ENCODE peak calls at places on chromosomes 7 and 10, in nine cellular contexts. B is esophagus squamous epithelium, K is left lung, P is foreskin fibroblast, F is fibroblast of lung, E is A673, Z is Caco-2, A is tibial nerve, Q is body of pancreas. C is an unnamed sample.

GRCh38 chr10:100008142-100008522 is 1.6 kb downstream of the DNMBP start:
- DNase-seq in B (no peak), K (no peak), P (peak; percentile 56), F (peak; percentile 91), E (no peak), Z (no peak), A (no peak), Q (no peak), C (no peak)

GRCh38 chr7:98934267-98934666 is 55.9 kb downstream of the TRRAP start:
- DNase-seq in B (no peak), K (no peak), P (no peak), F (no peak), E (no peak), Z (no peak), A (no peak), Q (no peak), C (no peak)

GRCh38 chr7:19178595-19178994 is 33.4 kb upstream of the FERD3L start:
- DNase-seq in B (no peak), K (no peak), P (no peak), F (no peak), E (no peak), Z (no peak), A (no peak), Q (no peak), C (no peak)

GRCh38 chr10:102578782-102579181 is 65.5 kb upstream of the TRIM8 start:
- DNase-seq in B (no peak), K (no peak), P (no peak), F (no peak), E (no peak), Z (no peak), A (no peak), Q (no peak), C (no peak)

GRCh38 chr7:92778972-92779371 is 57.4 kb downstream of the CDK6 start:
- DNase-seq in B (no peak), K (no peak), P (peak; percentile 78), F (peak; percentile 87), E (no peak), Z (no peak), A (peak; percentile 93), Q (peak; percentile 28), C (no peak)

GRCh38 chr10:75043256-75044121 is 68.0 kb upstream of the SAMD8 start:
- DNase-seq in B (no peak), K (peak; percentile 84), P (no peak), F (no peak), E (no peak), Z (no peak), A (no peak), Q (no peak), C (no peak)

GRCh38 chr7:37349979-37350590 is 98.6 kb downstream of the ELMO1 start:
- DNase-seq in B (no peak), K (no peak), P (no peak), F (no peak), E (no peak), Z (no peak), A (no peak), Q (no peak), C (no peak)

GRCh38 chr7:100726998-100727761 is 6.2 kb upstream of the ZAN start:
- DNase-seq in B (no peak), K (no peak), P (peak; percentile 81), F (peak; percentile 75), E (no peak), Z (no peak), A (no peak), Q (no peak), C (peak; percentile 32)

GRCh38 chr7:22597845-22598244 is 97.9 kb upstream of the STEAP1B start:
- DNase-seq in B (no peak), K (no peak), P (peak; percentile 81), F (peak; percentile 90), E (no peak), Z (no peak), A (no peak), Q (no peak), C (no peak)

GRCh38 chr7:100190059-100190711 is 12.5 kb downstream of the STAG3 start:
- DNase-seq in B (no peak), K (no peak), P (peak; percentile 21), F (peak; percentile 73), E (peak; percentile 69), Z (peak; percentile 49), A (no peak), Q (no peak), C (peak; percentile 41)

GRCh38 chr7:130369110-130369711 is 11.1 kb upstream of the CPA1 start:
- DNase-seq in B (no peak), K (no peak), P (peak; percentile 93), F (peak; percentile 75), E (no peak), Z (peak; percentile 58), A (no peak), Q (peak; percentile 48), C (peak; percentile 69)

GRCh38 chr10:35659456-35659855 is 17.4 kb upstream of the FZD8 start:
- DNase-seq in B (no peak), K (no peak), P (no peak), F (no peak), E (no peak), Z (no peak), A (no peak), Q (no peak), C (no peak)

GRCh38 chr7:115603416-115603815 is 427.1 kb downstream of the TFEC start:
- DNase-seq in B (no peak), K (peak; percentile 41), P (no peak), F (no peak), E (peak; percentile 19), Z (peak; percentile 14), A (no peak), Q (no peak), C (no peak)

GRCh38 chr10:132011027-132011426 is 29.3 kb upstream of the BNIP3 start:
- DNase-seq in B (no peak), K (no peak), P (no peak), F (no peak), E (no peak), Z (no peak), A (no peak), Q (peak; percentile 88), C (no peak)

GRCh38 chr10:96991313-96991841 is 159.3 kb downstream of the LCOR start:
- DNase-seq in B (no peak), K (no peak), P (peak; percentile 56), F (peak; percentile 75), E (no peak), Z (no peak), A (no peak), Q (no peak), C (no peak)

DNA sequence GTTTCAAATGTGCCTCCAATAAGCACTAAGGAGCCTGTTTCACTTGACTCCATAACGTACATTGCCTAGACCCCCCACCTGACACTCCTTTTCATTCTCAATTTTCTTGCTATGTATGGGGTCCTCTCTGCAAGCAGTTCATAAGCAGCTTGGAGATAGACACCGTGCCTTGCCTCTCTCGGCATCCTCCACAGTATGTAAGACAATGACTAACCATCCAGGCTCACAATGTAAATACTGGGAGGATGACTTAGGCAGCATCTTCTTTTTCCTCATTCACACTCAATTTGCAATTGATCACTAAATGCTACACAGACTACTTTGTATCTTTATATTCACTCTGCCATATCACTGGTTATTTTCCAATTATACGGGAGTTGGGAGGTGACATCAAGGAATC is 22.8 kb upstream of the CABCOCO1 start:
- DNase-seq in B (no peak), K (no peak), P (no peak), F (no peak), E (no peak), Z (no peak), A (no peak), Q (no peak), C (no peak)
- H3K4me3 ChIP-seq in B (no peak overlapping the region), K (no peak overlapping the region), P (no peak overlapping the region), F (no peak overlapping the region), E (no peak overlapping the region), Z (no peak overlapping the region), A (no peak overlapping the region), Q (no peak overlapping the region), C (no peak overlapping the region)

GRCh38 chr10:69088801-69089501 is 1.0 kb downstream of the SRGN start:
- DNase-seq in B (no peak), K (no peak), P (no peak), F (peak; percentile 72), E (no peak), Z (no peak), A (no peak), Q (no peak), C (no peak)
- H3K4me3 ChIP-seq in B (peak overlapping the region; percentile 42), K (peak overlapping the region; percentile 28), P (no peak overlapping the region), F (peak overlapping the region; percentile 84), E (no peak overlapping the region), Z (no peak overlapping the region), A (peak overlapping the region; percentile 50), Q (no peak overlapping the region), C (no peak overlapping the region)

DNA sequence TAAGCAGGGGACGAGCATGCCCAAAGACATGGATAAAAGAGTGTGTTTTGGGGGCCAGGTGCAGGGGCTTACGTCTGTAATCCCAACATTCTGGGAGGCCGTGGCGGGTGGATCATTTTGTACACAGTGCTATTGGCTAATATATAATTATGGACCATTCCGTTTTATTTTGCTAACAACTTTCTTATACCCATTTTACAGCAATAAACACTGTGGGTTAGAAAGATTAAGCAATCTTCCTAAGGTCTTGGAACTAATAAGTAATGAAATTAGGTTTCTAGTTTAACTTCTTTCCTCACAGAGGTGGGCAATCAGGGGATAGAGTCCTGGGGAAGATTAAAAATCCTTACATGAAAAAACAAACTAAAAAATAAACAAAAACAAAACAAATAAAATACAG is 3.4 kb downstream of the GGCT start:
- DNase-seq in B (no peak), K (no peak), P (no peak), F (no peak), E (no peak), Z (no peak), A (no peak), Q (no peak), C (no peak)
- H3K4me3 ChIP-seq in B (no peak overlapping the region), K (no peak overlapping the region), P (no peak overlapping the region), F (no peak overlapping the region), E (no peak overlapping the region), Z (no peak overlapping the region), A (no peak overlapping the region), Q (no peak overlapping the region), C (no peak overlapping the region)

GRCh38 chr10:79244841-79245504 is 102.3 kb upstream of the PPIF start:
- DNase-seq in B (no peak), K (peak; percentile 60), P (no peak), F (no peak), E (no peak), Z (no peak), A (no peak), Q (no peak), C (no peak)

GRCh38 chr10:79246606-79247275 is 100.5 kb upstream of the PPIF start:
- DNase-seq in B (no peak), K (peak; percentile 80), P (no peak), F (peak; percentile 67), E (no peak), Z (no peak), A (peak; percentile 45), Q (peak; percentile 49), C (no peak)

GRCh38 chr10:79245539-79246208 is 101.6 kb upstream of the PPIF start:
- DNase-seq in B (no peak), K (no peak), P (no peak), F (no peak), E (no peak), Z (no peak), A (no peak), Q (no peak), C (no peak)

GRCh38 chr10:79247373-79248137 is 99.7 kb upstream of the PPIF start:
- DNase-seq in B (no peak), K (peak; percentile 51), P (no peak), F (no peak), E (no peak), Z (no peak), A (no peak), Q (no peak), C (no peak)

DNA sequence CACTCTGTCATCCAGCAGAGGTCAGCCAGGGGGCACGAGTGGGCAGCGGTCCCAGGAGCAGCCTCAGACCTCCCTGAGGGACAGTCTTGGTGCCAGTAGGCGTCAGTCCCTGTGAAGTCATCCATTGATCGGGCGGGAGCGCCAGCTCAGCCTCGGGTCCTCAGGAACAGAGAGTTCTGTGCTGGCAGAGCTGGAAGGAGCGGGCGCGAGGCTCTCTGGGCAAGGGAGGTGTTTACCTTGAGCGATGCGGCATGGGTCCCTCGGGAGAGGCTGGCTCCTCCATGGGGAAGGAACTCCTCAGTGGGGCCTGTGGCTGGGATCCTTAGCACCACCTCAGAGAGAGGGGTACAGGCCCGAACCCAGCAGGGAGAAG is 101.1 kb upstream of the PPIF start:
- DNase-seq in B (no peak), K (peak; percentile 79), P (no peak), F (no peak), E (no peak), Z (no peak), A (no peak), Q (peak; percentile 75), C (no peak)
- H3K4me3 ChIP-seq in B (no peak overlapping the region), K (no peak overlapping the region), P (no peak overlapping the region), F (no peak overlapping the region), E (no peak overlapping the region), Z (no peak overlapping the region), A (peak overlapping the region; percentile 4), Q (no peak overlapping the region), C (no peak overlapping the region)

C was measured in HepG2.